ENCODE peak calls at places on chromosomes 5 and 9, in seven cellular contexts. One of them, this sample, is unnamed.

GRCh38 chr5:98872679-98873078 is 56.1 kb downstream of the CHD1 start:
- DNase-seq in H1: no peak
- DNase-seq in GM12878: no peak
- DNase-seq in K562: no peak
- DNase-seq in HepG2: no peak
- DNase-seq in HCT116: no peak
- DNase-seq in SK-N-SH: no peak
- DNase-seq in this sample: no peak

GRCh38 chr5:127612441-127613141 is 36.3 kb upstream of the CTXN3 start:
- DNase-seq in SK-N-SH: no peak
- DNase-seq in H1: peak
- DNase-seq in GM12878: no peak
- DNase-seq in HCT116: no peak
- DNase-seq in HepG2: no peak
- DNase-seq in K562: no peak
- DNase-seq in this sample: no peak

GRCh38 chr9:36211510-36211909 is 20.8 kb downstream of the CLTA start:
- DNase-seq in H1: no peak
- DNase-seq in HepG2: no peak
- DNase-seq in K562: no peak
- DNase-seq in GM12878: no peak
- DNase-seq in SK-N-SH: no peak
- DNase-seq in HCT116: no peak
- DNase-seq in this sample: no peak

GRCh38 chr9:16806674-16807073 is 63.8 kb downstream of the BNC2 start:
- DNase-seq in HCT116: no peak
- DNase-seq in HepG2: no peak
- DNase-seq in SK-N-SH: no peak
- DNase-seq in K562: no peak
- DNase-seq in H1: no peak
- DNase-seq in GM12878: no peak
- DNase-seq in this sample: no peak

GRCh38 chr9:126671381-126671831 is 57.7 kb downstream of the LMX1B start:
- DNase-seq in H1: no peak
- DNase-seq in HCT116: no peak
- DNase-seq in SK-N-SH: peak
- DNase-seq in HepG2: no peak
- DNase-seq in K562: no peak
- DNase-seq in GM12878: no peak
- DNase-seq in this sample: no peak

GRCh38 chr5:100856462-100856861 is 46.6 kb downstream of the ST8SIA4 start:
- DNase-seq in HCT116: no peak
- DNase-seq in H1: no peak
- DNase-seq in K562: no peak
- DNase-seq in SK-N-SH: no peak
- DNase-seq in HepG2: no peak
- DNase-seq in GM12878: no peak
- DNase-seq in this sample: no peak

GRCh38 chr5:1421521-1422341 is 23.5 kb downstream of the SLC6A3 start:
- DNase-seq in HepG2: no peak
- DNase-seq in GM12878: no peak
- DNase-seq in SK-N-SH: no peak
- DNase-seq in H1: no peak
- DNase-seq in HCT116: no peak
- DNase-seq in K562: no peak
- DNase-seq in this sample: no peak

GRCh38 chr9:32251539-32251938 is 132.9 kb upstream of the ACO1 start:
- DNase-seq in H1: peak
- DNase-seq in K562: peak
- DNase-seq in GM12878: peak
- DNase-seq in SK-N-SH: peak
- DNase-seq in HepG2: peak
- DNase-seq in HCT116: peak
- DNase-seq in this sample: no peak

GRCh38 chr9:89873801-89874200 is 269.0 kb downstream of the GADD45G start:
- DNase-seq in H1: peak
- DNase-seq in HepG2: no peak
- DNase-seq in HCT116: no peak
- DNase-seq in SK-N-SH: no peak
- DNase-seq in K562: no peak
- DNase-seq in GM12878: no peak
- DNase-seq in this sample: no peak

GRCh38 chr5:43428034-43428712 is 16.0 kb upstream of the CCL28 start:
- DNase-seq in HCT116: no peak
- DNase-seq in HepG2: no peak
- DNase-seq in SK-N-SH: no peak
- DNase-seq in GM12878: no peak
- DNase-seq in H1: no peak
- DNase-seq in K562: no peak
- DNase-seq in this sample: no peak

GRCh38 chr9:10704720-10705119 is 91.9 kb upstream of the PTPRD start:
- DNase-seq in SK-N-SH: no peak
- DNase-seq in HCT116: no peak
- DNase-seq in GM12878: no peak
- DNase-seq in HepG2: no peak
- DNase-seq in H1: no peak
- DNase-seq in K562: no peak
- DNase-seq in this sample: no peak

GRCh38 chr9:93223241-93224180 is 39.6 kb downstream of the WNK2 start:
- DNase-seq in H1: no peak
- DNase-seq in HCT116: peak
- DNase-seq in SK-N-SH: peak
- DNase-seq in K562: no peak
- DNase-seq in HepG2: no peak
- DNase-seq in GM12878: no peak
- DNase-seq in this sample: peak

GRCh38 chr5:126081209-126081608 is 342.0 kb upstream of the GRAMD2B start:
- DNase-seq in H1: no peak
- DNase-seq in HCT116: no peak
- DNase-seq in GM12878: no peak
- DNase-seq in HepG2: no peak
- DNase-seq in K562: no peak
- DNase-seq in SK-N-SH: no peak
- DNase-seq in this sample: no peak

GRCh38 chr5:111582962-111583669 is 70.8 kb upstream of the STARD4 start:
- DNase-seq in HepG2: no peak
- DNase-seq in SK-N-SH: no peak
- DNase-seq in HCT116: no peak
- DNase-seq in GM12878: no peak
- DNase-seq in K562: no peak
- DNase-seq in H1: no peak
- DNase-seq in this sample: no peak

GRCh38 chr9:70466976-70467551 is 52.6 kb upstream of the KLF9 start:
- DNase-seq in H1: no peak
- DNase-seq in HepG2: no peak
- DNase-seq in HCT116: no peak
- DNase-seq in GM12878: no peak
- DNase-seq in K562: peak
- DNase-seq in SK-N-SH: no peak
- DNase-seq in this sample: no peak

GRCh38 chr5:145887976-145888574 is 15.3 kb upstream of the GRXCR2 start:
- DNase-seq in GM12878: no peak
- DNase-seq in SK-N-SH: peak
- DNase-seq in K562: peak
- DNase-seq in HCT116: peak
- DNase-seq in H1: peak
- DNase-seq in HepG2: peak
- DNase-seq in this sample: peak

GRCh38 chr5:607541-608285 is 4.4 kb upstream of the CEP72 start:
- DNase-seq in H1: peak
- DNase-seq in SK-N-SH: no peak
- DNase-seq in HCT116: no peak
- DNase-seq in GM12878: peak
- DNase-seq in HepG2: no peak
- DNase-seq in K562: no peak
- DNase-seq in this sample: no peak

GRCh38 chr9:84170521-84171141 is 169.9 kb downstream of the SLC28A3 start:
- DNase-seq in GM12878: no peak
- DNase-seq in SK-N-SH: peak
- DNase-seq in HCT116: peak
- DNase-seq in K562: peak
- DNase-seq in H1: no peak
- DNase-seq in HepG2: peak
- DNase-seq in this sample: no peak

GRCh38 chr5:131171276-131171815 is 602 bp downstream of the LYRM7 start:
- DNase-seq in H1: no peak
- DNase-seq in K562: no peak
- DNase-seq in HCT116: no peak
- DNase-seq in HepG2: peak
- DNase-seq in SK-N-SH: no peak
- DNase-seq in GM12878: no peak
- DNase-seq in this sample: no peak

GRCh38 chr5:1118231-1118698 is 6.4 kb upstream of the SLC12A7 start:
- DNase-seq in K562: no peak
- DNase-seq in H1: no peak
- DNase-seq in GM12878: no peak
- DNase-seq in SK-N-SH: no peak
- DNase-seq in HCT116: no peak
- DNase-seq in HepG2: no peak
- DNase-seq in this sample: no peak

GRCh38 chr9:99169086-99169485 is 52.7 kb downstream of the ALG2 start:
- DNase-seq in H1: no peak
- DNase-seq in GM12878: no peak
- DNase-seq in HepG2: no peak
- DNase-seq in K562: no peak
- DNase-seq in SK-N-SH: no peak
- DNase-seq in HCT116: no peak
- DNase-seq in this sample: no peak

GRCh38 chr9:99171225-99172128 is 50.3 kb downstream of the ALG2 start:
- DNase-seq in H1: no peak
- DNase-seq in SK-N-SH: no peak
- DNase-seq in GM12878: no peak
- DNase-seq in K562: no peak
- DNase-seq in HepG2: no peak
- DNase-seq in HCT116: no peak
- DNase-seq in this sample: no peak

GRCh38 chr9:99167694-99168093 is 54.0 kb downstream of the ALG2 start:
- DNase-seq in HCT116: no peak
- DNase-seq in SK-N-SH: no peak
- DNase-seq in H1: no peak
- DNase-seq in K562: no peak
- DNase-seq in HepG2: no peak
- DNase-seq in GM12878: no peak
- DNase-seq in this sample: no peak

GRCh38 chr9:99172129-99173091 is 49.3 kb downstream of the ALG2 start:
- DNase-seq in SK-N-SH: no peak
- DNase-seq in K562: no peak
- DNase-seq in HCT116: no peak
- DNase-seq in HepG2: peak
- DNase-seq in H1: no peak
- DNase-seq in GM12878: no peak
- DNase-seq in this sample: no peak

DNA sequence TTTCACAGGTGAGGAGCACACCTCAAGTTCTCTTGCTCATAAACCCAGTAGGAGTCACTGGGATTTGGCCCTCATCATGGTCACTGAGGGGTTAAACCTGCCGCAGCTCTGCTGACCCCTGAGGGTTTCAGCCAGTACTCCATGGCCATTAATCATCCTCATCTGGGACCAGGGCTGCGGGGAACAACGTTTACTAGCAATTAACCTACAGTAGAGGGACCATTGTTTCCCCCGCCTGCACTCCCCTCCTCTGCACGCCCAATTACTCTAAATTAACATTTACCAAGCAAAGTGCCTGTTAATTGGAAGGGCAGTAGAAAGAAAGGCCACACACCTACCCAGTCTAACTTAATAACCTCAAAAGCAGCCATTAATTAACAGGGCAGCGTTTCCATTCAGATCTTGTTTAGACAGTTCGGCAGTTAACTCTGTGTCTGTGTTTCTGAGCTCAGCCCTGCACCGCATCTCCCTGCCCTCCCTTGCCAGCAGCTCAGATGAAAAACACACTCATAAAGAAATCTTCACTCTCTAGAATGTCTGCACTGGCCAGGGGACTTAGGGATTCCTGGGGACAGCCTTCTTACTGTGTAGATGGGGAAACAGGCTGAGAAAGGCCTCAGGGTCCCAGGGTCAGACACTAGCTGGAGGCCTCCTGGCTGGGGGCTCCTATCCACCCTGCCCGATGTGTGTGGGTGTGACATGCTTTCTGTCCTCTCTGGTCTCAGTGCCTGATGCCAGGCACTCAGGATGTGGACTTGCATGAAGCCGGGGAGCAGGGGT is 51.6 kb downstream of the ALG2 start:
- DNase-seq in HepG2: no peak
- DNase-seq in H1: no peak
- DNase-seq in SK-N-SH: peak
- DNase-seq in K562: peak
- DNase-seq in HCT116: no peak
- DNase-seq in GM12878: no peak
- DNase-seq in this sample: no peak
- TF ChIP-seq SIN3A in HepG2: no peak
- TF ChIP-seq SIN3A in H1: no peak
- TF ChIP-seq SIN3A in SK-N-SH: no peak
- TF ChIP-seq SIN3A in K562: no peak
- TF ChIP-seq SIN3A in HCT116: no peak
- TF ChIP-seq SIN3A in GM12878: no peak
- TF ChIP-seq SIN3A in this sample: no peak

GRCh38 chr5:141559481-141559880 is 59.3 kb downstream of the DIAPH1 start:
- DNase-seq in SK-N-SH: no peak
- DNase-seq in H1: no peak
- DNase-seq in HCT116: no peak
- DNase-seq in GM12878: no peak
- DNase-seq in HepG2: no peak
- DNase-seq in K562: no peak
- DNase-seq in this sample: no peak
- TF ChIP-seq SIN3A in SK-N-SH: no peak
- TF ChIP-seq SIN3A in H1: no peak
- TF ChIP-seq SIN3A in HCT116: no peak
- TF ChIP-seq SIN3A in GM12878: no peak
- TF ChIP-seq SIN3A in HepG2: no peak
- TF ChIP-seq SIN3A in K562: no peak
- TF ChIP-seq SIN3A in this sample: no peak

GRCh38 chr5:74116266-74116665 is 490.3 kb downstream of the ARHGEF28 start:
- DNase-seq in H1: no peak
- DNase-seq in GM12878: no peak
- DNase-seq in K562: no peak
- DNase-seq in HepG2: no peak
- DNase-seq in HCT116: no peak
- DNase-seq in SK-N-SH: no peak
- DNase-seq in this sample: no peak
- TF ChIP-seq SIN3A in H1: no peak
- TF ChIP-seq SIN3A in GM12878: no peak
- TF ChIP-seq SIN3A in K562: no peak
- TF ChIP-seq SIN3A in HepG2: no peak
- TF ChIP-seq SIN3A in HCT116: no peak
- TF ChIP-seq SIN3A in SK-N-SH: no peak
- TF ChIP-seq SIN3A in this sample: no peak

DNA sequence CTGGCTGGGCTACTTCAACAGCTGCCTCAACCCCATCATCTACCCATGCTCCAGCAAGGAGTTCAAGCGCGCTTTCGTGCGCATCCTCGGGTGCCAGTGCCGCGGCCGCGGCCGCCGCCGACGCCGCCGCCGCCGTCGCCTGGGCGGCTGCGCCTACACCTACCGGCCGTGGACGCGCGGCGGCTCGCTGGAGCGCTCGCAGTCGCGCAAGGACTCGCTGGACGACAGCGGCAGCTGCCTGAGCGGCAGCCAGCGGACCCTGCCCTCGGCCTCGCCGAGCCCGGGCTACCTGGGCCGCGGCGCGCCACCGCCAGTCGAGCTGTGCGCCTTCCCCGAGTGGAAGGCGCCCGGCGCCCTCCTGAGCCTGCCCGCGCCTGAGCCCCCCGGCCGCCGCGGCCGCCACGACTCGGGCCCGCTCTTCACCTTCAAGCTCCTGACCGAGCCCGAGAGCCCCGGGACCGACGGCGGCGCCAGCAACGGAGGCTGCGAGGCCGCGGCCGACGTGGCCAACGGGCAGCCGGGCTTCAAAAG is 36.9 kb upstream of the TTC1 start:
- DNase-seq in HCT116: no peak
- DNase-seq in HepG2: no peak
- DNase-seq in GM12878: no peak
- DNase-seq in K562: no peak
- DNase-seq in SK-N-SH: peak
- DNase-seq in H1: peak
- DNase-seq in this sample: no peak
- TF ChIP-seq SIN3A in HCT116: no peak
- TF ChIP-seq SIN3A in HepG2: no peak
- TF ChIP-seq SIN3A in GM12878: no peak
- TF ChIP-seq SIN3A in K562: no peak
- TF ChIP-seq SIN3A in SK-N-SH: no peak
- TF ChIP-seq SIN3A in H1: no peak
- TF ChIP-seq SIN3A in this sample: no peak